ENCODE peak calls at places on chromosomes 13 and 19, in seven cellular contexts. H is NCI-H510A treated with DMSO at 0.1 percent for 48 hours; T is stimulated activated CD8-positive, alpha-beta memory T cell treated with anti-CD3 and anti-CD28 coated beads, Interleukin-4, amount 100 ng/mL, for 24 hours; Y is putamen; Z is NCI-H774; I is fibroblast of mammary gland; B is heart right ventricle. C is an unnamed sample.

GRCh38 chr19:38006361-38007045 is 99.5 kb downstream of the SIPA1L3 start:
- DNase-seq in I (no peak), B (no peak), H (no peak), Z (no peak), T (no peak), Y (no peak), C (no peak)

GRCh38 chr19:3982701-3983541 is 2.3 kb downstream of the EEF2 start:
- DNase-seq in Y (no peak), I (peak), Z (no peak), T (no peak), H (no peak), B (no peak), C (peak)

GRCh38 chr19:13764101-13764807 is at the start of gene MRI1:
- DNase-seq in Z (peak), H (peak), Y (peak), B (peak), I (peak), T (peak), C (peak)

GRCh38 chr19:870963-871401 is 11.5 kb downstream of the CFD start:
- DNase-seq in B (peak), H (no peak), T (no peak), I (no peak), Z (peak), Y (no peak), C (no peak)

GRCh38 chr13:113119822-113120189 is 2.8 kb upstream of the F10 start:
- DNase-seq in B (no peak), Y (no peak), T (no peak), Z (no peak), H (no peak), I (no peak), C (no peak)

GRCh38 chr19:39587496-39587895 is 14.8 kb upstream of the LGALS13 start:
- DNase-seq in Z (no peak), T (no peak), B (no peak), H (no peak), I (no peak), Y (no peak), C (no peak)

GRCh38 chr19:32104465-32105235 is 240.8 kb upstream of the ZNF507 start:
- DNase-seq in T (no peak), B (no peak), H (no peak), Z (no peak), Y (no peak), I (no peak), C (no peak)

GRCh38 chr13:41561179-41561578 is 103.8 kb downstream of the RGCC start:
- DNase-seq in H (no peak), Y (peak), B (no peak), T (no peak), Z (no peak), I (peak), C (no peak)

GRCh38 chr19:4534836-4535658 is at the start of gene PLIN5:
- DNase-seq in Z (peak), T (peak), I (no peak), H (peak), Y (no peak), B (peak), C (peak)

GRCh38 chr19:7550169-7550770 is 14.8 kb downstream of the PNPLA6 start:
- DNase-seq in B (no peak), I (no peak), H (no peak), Y (no peak), T (no peak), Z (no peak), C (no peak)

GRCh38 chr19:47109541-47110375 is 3.8 kb downstream of the ZC3H4 start:
- DNase-seq in T (no peak), H (peak), I (peak), Z (no peak), B (no peak), Y (peak), C (no peak)

GRCh38 chr13:81726037-81726726 is 1385.3 kb upstream of the SPRY2 start:
- DNase-seq in T (no peak), Y (no peak), H (no peak), I (no peak), Z (no peak), B (no peak), C (no peak)

GRCh38 chr13:35702316-35702715 is 225.8 kb upstream of the MAB21L1 start:
- DNase-seq in H (no peak), Z (no peak), T (no peak), I (no peak), Y (no peak), B (no peak), C (no peak)

GRCh38 chr13:66546534-66547379 is 683.4 kb downstream of the PCDH9 start:
- DNase-seq in Y (no peak), I (peak), H (no peak), T (no peak), B (no peak), Z (no peak), C (no peak)

C was measured in GM12892.